ENCODE peak calls at places on chromosomes 3 and 15, in nine cellular contexts. F, I, S, T, U, M, R, G and L are unnamed samples.

GRCh38 chr3:154889227-154889634 is 190.9 kb upstream of the MME start:
- DNase-seq in F (no peak), I (no peak), S (no peak), T (no peak), U (no peak), M (no peak), R (no peak), G (no peak), L (no peak)

GRCh38 chr3:190710723-190711122 is 151.8 kb downstream of the GMNC start:
- DNase-seq in F (no peak), I (no peak), S (no peak), T (no peak), U (no peak), M (no peak), R (no peak), G (no peak), L (no peak)

GRCh38 chr15:62886431-62887071 is 156.0 kb upstream of the TPM1 start:
- DNase-seq in F (no peak), I (peak), S (peak), T (no peak), U (no peak), M (no peak), R (no peak), G (no peak), L (no peak)

GRCh38 chr3:189779166-189779565 is 148.0 kb downstream of the TP63 start:
- DNase-seq in F (peak), I (no peak), S (no peak), T (no peak), U (no peak), M (no peak), R (no peak), G (no peak), L (no peak)

GRCh38 chr15:80093854-80094418 is 34.5 kb downstream of the ZFAND6 start:
- DNase-seq in F (peak), I (no peak), S (no peak), T (no peak), U (peak), M (no peak), R (no peak), G (no peak), L (no peak)

GRCh38 chr15:62647195-62647865 is 395.2 kb upstream of the TPM1 start:
- DNase-seq in F (peak), I (peak), S (peak), T (no peak), U (peak), M (no peak), R (no peak), G (no peak), L (no peak)

GRCh38 chr3:98994128-98994762 is 92.8 kb upstream of the DCBLD2 start:
- DNase-seq in F (peak), I (no peak), S (peak), T (no peak), U (no peak), M (no peak), R (no peak), G (peak), L (no peak)

GRCh38 chr3:106466881-106467280 is 598.1 kb upstream of the CBLB start:
- DNase-seq in F (no peak), I (no peak), S (no peak), T (no peak), U (no peak), M (no peak), R (no peak), G (no peak), L (no peak)

GRCh38 chr3:138188013-138188352 is 882 bp downstream of the ARMC8 start:
- DNase-seq in F (no peak), I (peak), S (no peak), T (no peak), U (no peak), M (peak), R (no peak), G (no peak), L (peak)

GRCh38 chr15:57634290-57634689 is 42.6 kb downstream of the MYZAP start:
- DNase-seq in F (no peak), I (no peak), S (no peak), T (no peak), U (no peak), M (no peak), R (no peak), G (no peak), L (no peak)

GRCh38 chr3:112685435-112685834 is 44.5 kb upstream of the CCDC80 start:
- DNase-seq in F (no peak), I (no peak), S (peak), T (no peak), U (no peak), M (no peak), R (no peak), G (peak), L (no peak)

GRCh38 chr3:30084304-30084703 is 522.1 kb upstream of the TGFBR2 start:
- DNase-seq in F (no peak), I (no peak), S (no peak), T (no peak), U (no peak), M (no peak), R (no peak), G (no peak), L (no peak)

GRCh38 chr3:71846189-71846588 is 61.2 kb upstream of the PROK2 start:
- DNase-seq in F (peak), I (no peak), S (no peak), T (no peak), U (no peak), M (no peak), R (no peak), G (no peak), L (no peak)

GRCh38 chr15:100729461-100729860 is 127.1 kb downstream of the ASB7 start:
- DNase-seq in F (no peak), I (no peak), S (no peak), T (no peak), U (no peak), M (no peak), R (no peak), G (no peak), L (no peak)

GRCh38 chr15:88636654-88637053 is 2.2 kb upstream of the ISG20 start:
- DNase-seq in F (peak), I (no peak), S (peak), T (no peak), U (no peak), M (no peak), R (no peak), G (no peak), L (no peak)

GRCh38 chr3:134485075-134485536 is 679 bp downstream of the ANAPC13 start:
- DNase-seq in F (no peak), I (peak), S (no peak), T (no peak), U (peak), M (no peak), R (peak), G (no peak), L (peak)

GRCh38 chr15:38888701-38889154 is 324.1 kb upstream of the RASGRP1 start:
- DNase-seq in F (no peak), I (no peak), S (no peak), T (no peak), U (no peak), M (no peak), R (no peak), G (no peak), L (no peak)

GRCh38 chr3:130515755-130516154 is 1.2 kb upstream of the COL6A6 start:
- DNase-seq in F (no peak), I (no peak), S (no peak), T (no peak), U (no peak), M (no peak), R (no peak), G (no peak), L (no peak)

GRCh38 chr3:51970606-51971300 is 3.1 kb downstream of the ABHD14B start:
- DNase-seq in F (peak), I (no peak), S (no peak), T (no peak), U (no peak), M (no peak), R (no peak), G (no peak), L (no peak)

GRCh38 chr3:49362579-49362978 is 4.4 kb upstream of the GPX1 start:
- DNase-seq in F (no peak), I (no peak), S (no peak), T (no peak), U (no peak), M (no peak), R (no peak), G (no peak), L (no peak)

GRCh38 chr3:175335229-175335628 is 476.1 kb downstream of the NAALADL2 start:
- DNase-seq in F (no peak), I (no peak), S (no peak), T (no peak), U (no peak), M (no peak), R (no peak), G (no peak), L (no peak)

GRCh38 chr15:80636675-80637074 is 58.4 kb upstream of the ABHD17C start:
- DNase-seq in F (peak), I (no peak), S (no peak), T (no peak), U (peak), M (no peak), R (no peak), G (no peak), L (no peak)

GRCh38 chr3:195075199-195075940 is 195.6 kb downstream of the XXYLT1 start:
- DNase-seq in F (no peak), I (no peak), S (no peak), T (peak), U (no peak), M (no peak), R (no peak), G (peak), L (no peak)

GRCh38 chr3:89212614-89213013 is 105.2 kb downstream of the EPHA3 start:
- DNase-seq in F (no peak), I (no peak), S (no peak), T (no peak), U (no peak), M (no peak), R (no peak), G (no peak), L (no peak)

GRCh38 chr15:85837011-85837433 is 42.3 kb upstream of the KLHL25 start:
- DNase-seq in F (peak), I (peak), S (no peak), T (no peak), U (peak), M (no peak), R (no peak), G (no peak), L (no peak)

GRCh38 chr3:140809326-140809725 is 131.5 kb downstream of the TRIM42 start:
- DNase-seq in F (no peak), I (no peak), S (no peak), T (no peak), U (no peak), M (peak), R (no peak), G (no peak), L (no peak)

GRCh38 chr3:42097166-42097946 is 6.2 kb downstream of the TRAK1 start:
- DNase-seq in F (peak), I (no peak), S (peak), T (no peak), U (no peak), M (no peak), R (no peak), G (no peak), L (no peak)

GRCh38 chr3:161273589-161274218 is 52.6 kb downstream of the NMD3 start:
- DNase-seq in F (peak), I (no peak), S (peak), T (no peak), U (peak), M (peak), R (peak), G (no peak), L (no peak)

GRCh38 chr15:28783466-28783865 is 65.0 kb downstream of the GOLGA6L7 start:
- DNase-seq in F (no peak), I (no peak), S (no peak), T (no peak), U (no peak), M (no peak), R (no peak), G (no peak), L (no peak)

GRCh38 chr3:58526124-58526957 is 10.6 kb downstream of the ACOX2 start:
- DNase-seq in F (peak), I (peak), S (peak), T (no peak), U (peak), M (no peak), R (no peak), G (peak), L (no peak)

GRCh38 chr15:79339588-79340314 is 28.8 kb downstream of the TMED3 start:
- DNase-seq in F (peak), I (peak), S (peak), T (no peak), U (no peak), M (peak), R (peak), G (no peak), L (peak)

GRCh38 chr3:190178779-190179178 is 58.1 kb upstream of the P3H2 start:
- DNase-seq in F (peak), I (no peak), S (no peak), T (no peak), U (no peak), M (no peak), R (no peak), G (no peak), L (no peak)

GRCh38 chr3:16788440-16789057 is 96.2 kb upstream of the PLCL2 start:
- DNase-seq in F (no peak), I (no peak), S (no peak), T (no peak), U (no peak), M (no peak), R (no peak), G (no peak), L (no peak)

GRCh38 chr15:56772868-56773639 is 39.7 kb upstream of the ZNF280D start:
- DNase-seq in F (no peak), I (no peak), S (peak), T (no peak), U (no peak), M (no peak), R (no peak), G (no peak), L (no peak)

GRCh38 chr3:12194669-12195161 is 36.0 kb upstream of the TIMP4 start:
- DNase-seq in F (peak), I (peak), S (no peak), T (no peak), U (peak), M (peak), R (peak), G (no peak), L (peak)

GRCh38 chr3:197714251-197714650 is 22.5 kb downstream of the RUBCN start:
- DNase-seq in F (no peak), I (no peak), S (no peak), T (no peak), U (no peak), M (no peak), R (no peak), G (no peak), L (no peak)

GRCh38 chr3:150346956-150347863 is 60.9 kb upstream of the TSC22D2 start:
- DNase-seq in F (peak), I (no peak), S (peak), T (no peak), U (no peak), M (no peak), R (no peak), G (peak), L (no peak)

DNA sequence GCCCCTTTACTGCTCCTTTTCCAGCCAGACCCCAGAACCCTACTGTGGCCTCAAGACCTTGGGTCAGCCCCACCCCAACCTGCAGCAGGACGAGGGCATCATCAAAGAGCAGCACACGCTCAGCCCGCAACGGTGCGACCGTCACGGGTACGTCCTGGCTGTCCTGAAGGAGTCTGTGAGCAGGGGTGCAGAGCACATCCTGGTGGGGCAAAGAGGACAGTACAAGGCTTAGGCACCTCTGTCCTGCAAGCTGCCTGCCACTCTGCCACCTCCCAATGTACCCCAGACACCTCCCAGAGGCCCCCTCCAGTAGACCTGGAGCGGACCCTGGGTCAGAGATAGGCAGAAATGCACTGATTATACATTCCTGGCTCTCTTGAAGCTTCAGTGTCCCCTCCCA is 8.0 kb downstream of the ALS2CL start:
- DNase-seq in F (no peak), I (no peak), S (no peak), T (no peak), U (no peak), M (no peak), R (no peak), G (no peak), L (no peak)
- TF ChIP-seq CTCF in F (no peak), I (no peak), S (no peak), T (no peak), U (no peak), M (no peak), R (no peak), G (no peak), L (no peak)

GRCh38 chr15:74036271-74037170 is 42.0 kb downstream of the PML start:
- DNase-seq in F (peak), I (peak), S (peak), T (peak), U (peak), M (peak), R (peak), G (no peak), L (no peak)
- TF ChIP-seq CTCF in F (peak), I (peak), S (peak), T (peak), U (peak), M (peak), R (peak), G (peak), L (peak)

GRCh38 chr3:45830121-45830520 is 11.8 kb downstream of the LZTFL1 start:
- DNase-seq in F (no peak), I (no peak), S (no peak), T (no peak), U (no peak), M (no peak), R (no peak), G (no peak), L (no peak)

GRCh38 chr3:45838466-45838865 is 3.5 kb downstream of the LZTFL1 start:
- DNase-seq in F (no peak), I (no peak), S (no peak), T (no peak), U (no peak), M (no peak), R (no peak), G (no peak), L (no peak)

GRCh38 chr3:45826908-45827307 is 15.0 kb downstream of the LZTFL1 start:
- DNase-seq in F (no peak), I (no peak), S (no peak), T (no peak), U (no peak), M (no peak), R (no peak), G (no peak), L (no peak)

DNA sequence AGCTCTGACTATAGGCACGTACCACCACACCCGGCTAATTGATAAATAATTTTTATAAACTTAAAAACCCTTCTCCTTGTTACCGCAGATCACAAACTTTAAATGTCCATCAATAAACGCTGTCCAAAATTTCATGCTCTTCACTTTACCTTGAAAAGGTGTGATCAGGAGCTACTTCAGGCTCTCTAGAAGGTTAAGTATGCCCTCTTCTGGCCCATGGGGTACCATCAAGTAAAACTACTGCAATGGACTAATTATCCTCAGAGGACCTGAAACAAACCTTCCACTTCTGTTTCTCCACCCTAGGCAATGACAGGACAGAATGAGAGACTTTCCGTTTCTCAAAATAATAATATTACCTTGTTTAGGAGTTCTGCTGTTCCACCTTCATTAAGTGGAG is 9.2 kb downstream of the LZTFL1 start:
- DNase-seq in F (peak), I (no peak), S (no peak), T (no peak), U (no peak), M (peak), R (no peak), G (no peak), L (no peak)
- TF ChIP-seq CTCF in F (peak), I (peak), S (peak), T (no peak), U (no peak), M (peak), R (no peak), G (peak), L (peak)

DNA sequence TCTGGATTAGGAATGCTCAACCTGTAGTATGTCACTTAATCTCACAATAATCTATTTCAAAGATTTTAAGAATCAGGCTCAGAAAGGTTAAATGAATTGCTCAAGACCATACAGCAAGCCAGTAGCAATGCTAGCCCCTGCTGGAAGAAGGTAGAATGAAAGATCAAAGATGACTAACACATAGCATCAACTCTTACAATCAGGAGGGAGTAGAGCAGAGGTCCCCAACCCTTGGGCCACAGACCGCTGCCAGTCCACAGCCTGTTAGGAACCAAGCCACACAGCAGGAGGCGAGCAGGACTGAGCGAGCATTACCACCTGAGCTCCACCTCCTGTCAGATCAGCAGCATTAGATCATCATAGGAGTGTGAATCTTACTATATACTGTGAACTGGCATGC is 15.5 kb upstream of the GATM start:
- DNase-seq in F (peak), I (no peak), S (no peak), T (no peak), U (no peak), M (peak), R (no peak), G (no peak), L (no peak)
- TF ChIP-seq CTCF in F (peak), I (peak), S (peak), T (no peak), U (no peak), M (peak), R (no peak), G (no peak), L (no peak)